ENCODE peak calls at places on chromosome X, in four cellular contexts. R is right lobe of liver, K is thyroid gland, F is sigmoid colon. C is an unnamed sample.

GRCh38 chrX:68503830-68504229 is 5.0 kb downstream of the YIPF6 start:
- DNase-seq in R (no peak), F (no peak), K (no peak), C (no peak)

GRCh38 chrX:30620980-30621716 is 32.1 kb upstream of the GK start:
- DNase-seq in F (no peak), R (no peak), K (no peak), C (no peak)

GRCh38 chrX:57583477-57583876 is 8.3 kb upstream of the ZXDB start:
- DNase-seq in R (no peak), K (no peak), F (no peak), C (no peak)

GRCh38 chrX:120653000-120653399 is 23.1 kb upstream of the C1GALT1C1 start:
- DNase-seq in R (no peak), F (no peak), K (no peak), C (no peak)

GRCh38 chrX:9739130-9739529 is 26.5 kb downstream of the GPR143 start:
- DNase-seq in F (no peak), K (no peak), R (no peak), C (no peak)

GRCh38 chrX:134603806-134604700 is 54.2 kb downstream of the PLAC1 start:
- DNase-seq in F (no peak), R (no peak), K (no peak), C (no peak)

GRCh38 chrX:68697465-68698125 is 50.1 kb downstream of the STARD8 start:
- DNase-seq in F (no peak), K (no peak), R (no peak), C (no peak)

GRCh38 chrX:53681661-53682060 is 4.9 kb downstream of the HUWE1 start:
- DNase-seq in K (no peak), F (no peak), R (no peak), C (no peak)

GRCh38 chrX:136028383-136028984 is 43.2 kb downstream of the SLC9A6 start:
- DNase-seq in R (no peak), F (no peak), K (no peak), C (no peak)

GRCh38 chrX:125132274-125132673 is 187.4 kb upstream of the TEX13C start:
- DNase-seq in F (no peak), K (no peak), R (no peak), C (no peak)

GRCh38 chrX:1222511-1223252 is 10.2 kb upstream of the CRLF2 start:
- DNase-seq in K (no peak), F (peak), R (no peak), C (no peak)

GRCh38 chrX:9566150-9566621 is 101.3 kb downstream of the TBL1X start:
- DNase-seq in R (peak), K (peak), F (peak), C (no peak)

GRCh38 chrX:154515803-154516654 is at the start of gene FAM3A:
- DNase-seq in R (peak), K (peak), F (peak), C (peak)

GRCh38 chrX:134782796-134783195 is 124.5 kb upstream of the PLAC1 start:
- DNase-seq in K (no peak), F (no peak), R (no peak), C (no peak)

GRCh38 chrX:22060952-22061351 is 28.8 kb downstream of the PHEX start:
- DNase-seq in K (no peak), F (no peak), R (no peak), C (no peak)

GRCh38 chrX:46574337-46574940 is 874 bp downstream of the CHST7 start:
- DNase-seq in K (no peak), R (peak), F (no peak), C (no peak)

GRCh38 chrX:11380187-11380586 is 87.0 kb downstream of the AMELX start:
- DNase-seq in R (no peak), K (no peak), F (no peak), C (no peak)

GRCh38 chrX:49258749-49259124 is 5.8 kb downstream of the FOXP3 start:
- DNase-seq in F (no peak), K (no peak), R (no peak), C (no peak)
- H3K4me3 ChIP-seq in F (no peak), K (no peak), R (no peak), C (no peak)

DNA sequence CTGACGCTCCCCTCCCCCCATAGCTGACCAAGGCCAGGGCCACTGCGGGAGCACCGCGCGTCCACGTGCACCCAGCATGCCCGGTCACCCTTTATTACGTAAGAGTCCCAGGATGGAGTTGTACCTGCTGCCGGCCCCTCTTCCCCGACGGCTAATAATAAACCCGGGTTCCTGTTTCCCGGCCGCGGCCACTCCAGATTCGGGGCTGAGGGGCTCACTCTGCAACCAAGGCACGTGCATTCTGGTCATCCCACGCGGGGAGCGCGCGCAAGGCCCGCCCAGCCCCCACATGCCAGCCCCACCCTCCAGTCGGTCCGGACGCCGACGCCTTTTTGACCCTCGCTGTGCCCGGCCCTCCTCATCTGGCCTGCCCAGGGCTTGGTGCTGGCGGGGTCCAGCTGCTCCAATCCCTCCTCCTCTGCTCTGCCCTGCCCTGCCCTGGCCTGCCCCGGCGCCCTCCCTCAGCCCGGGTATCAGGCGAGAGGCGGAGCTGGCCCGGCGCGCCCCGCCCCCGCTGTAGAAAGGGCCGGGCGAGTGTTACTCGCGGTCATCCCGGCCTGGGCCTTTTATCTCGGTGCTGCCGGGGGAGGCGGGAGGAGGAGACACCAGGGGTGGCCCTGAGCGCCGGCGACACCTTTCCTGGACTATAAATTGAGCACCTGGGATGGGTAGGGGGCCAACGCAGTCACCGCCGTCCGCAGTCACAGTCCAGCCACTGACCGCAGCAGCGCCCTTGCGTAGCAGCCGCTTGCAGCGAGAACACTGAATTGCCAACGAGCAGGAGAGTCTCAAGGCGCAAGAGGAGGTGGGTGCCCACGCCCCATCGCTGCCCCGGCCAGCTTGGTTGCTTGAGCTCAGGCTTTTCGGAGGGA is 2.6 kb downstream of the MID1IP1 start:
- DNase-seq in R (peak), K (peak), F (peak), C (peak)
- TF ChIP-seq POLR2A in R (peak), K (peak), F (peak), C (peak)

DNA sequence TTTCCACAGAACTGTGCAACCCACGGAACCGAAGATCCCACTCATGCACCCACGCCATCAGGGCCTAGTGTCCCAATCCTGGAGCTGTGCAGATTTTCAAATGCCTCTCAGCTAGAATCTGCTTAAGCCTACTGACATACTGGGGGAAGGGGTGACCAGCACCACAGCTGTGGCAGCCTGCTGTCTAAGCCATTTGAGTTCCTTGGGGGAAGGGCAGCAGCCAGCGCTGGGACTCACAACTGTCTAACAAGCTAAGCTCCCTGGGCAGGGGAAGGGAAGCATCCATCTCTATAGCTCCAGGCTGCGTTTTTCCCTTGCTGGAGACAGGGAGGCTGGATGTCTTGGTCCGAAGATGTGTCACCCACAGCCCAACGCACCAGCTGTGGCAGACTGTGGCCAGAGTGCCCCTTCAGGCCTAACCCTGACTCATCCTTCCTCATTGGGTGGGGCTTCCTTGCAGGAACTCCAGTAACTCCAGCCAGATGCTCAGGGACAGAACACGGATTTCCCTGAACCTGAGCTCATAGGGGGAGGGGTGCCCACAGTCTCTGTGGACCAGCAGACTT is 194.8 kb downstream of the CHRDL1 start:
- DNase-seq in K (no peak), R (no peak), F (no peak), C (no peak)
- TF ChIP-seq CTCF in K (no peak), R (no peak), F (no peak), C (no peak)

DNA sequence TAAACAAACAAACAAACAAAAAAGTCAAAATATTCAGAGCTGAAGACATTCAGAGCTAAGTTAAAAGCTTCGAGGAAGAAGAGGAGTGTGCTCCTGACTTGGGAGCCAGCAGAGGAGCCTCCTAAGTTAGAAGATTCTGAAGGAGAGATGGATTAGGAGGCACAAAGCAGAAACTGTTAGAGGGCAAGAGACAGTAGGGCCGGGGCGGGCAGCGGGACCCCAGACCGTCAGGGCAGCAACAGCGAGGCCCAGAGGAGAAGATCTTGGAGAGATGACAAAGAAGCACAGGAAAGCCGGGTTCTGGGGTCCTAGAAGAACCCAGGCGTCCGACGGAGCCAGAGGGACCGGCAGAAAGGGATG is 682 bp downstream of the KLHL13 start:
- DNase-seq in K (no peak), F (no peak), R (no peak), C (no peak)
- H3K4me3 ChIP-seq in K (no peak), F (peak), R (peak), C (peak)

GRCh38 chrX:70134116-70134477 is 850 bp downstream of the IGBP1 start:
- DNase-seq in R (no peak), F (no peak), K (no peak), C (no peak)
- TF ChIP-seq POLR2A in R (no peak), F (no peak), K (no peak), C (no peak)

C was measured in esophagus squamous epithelium.